ENCODE peak calls at places on chromosomes 2 and 18, in ten cellular contexts. H, M, U, D, N, Z, L, Q, G and K are unnamed samples.

GRCh38 chr2:133791191-133791590 is 222.9 kb upstream of the NCKAP5 start:
- DNase-seq in Z (no peak), D (no peak), H (no peak), N (no peak), G (no peak), U (no peak), L (no peak), M (peak; percentile 34), Q (no peak), K (no peak)

GRCh38 chr2:130759906-130760753 is 4.8 kb downstream of the AMER3 start:
- DNase-seq in H (peak; percentile 49), D (no peak), G (no peak), M (no peak), U (no peak), Z (no peak), L (no peak), Q (no peak), N (peak; percentile 25), K (no peak)

GRCh38 chr2:179239194-179239593 is 25.4 kb downstream of the SESTD1 start:
- DNase-seq in U (no peak), H (no peak), L (peak; percentile 32), D (no peak), Z (no peak), G (no peak), Q (no peak), N (no peak), M (no peak), K (peak; percentile 54)

GRCh38 chr2:240478346-240479110 is 43.1 kb downstream of the GPC1 start:
- DNase-seq in G (no peak), M (no peak), Q (no peak), H (no peak), Z (no peak), D (no peak), N (no peak), U (peak; percentile 2), L (no peak), K (no peak)

GRCh38 chr18:13379930-13380665 is 161.5 kb downstream of the LDLRAD4 start:
- DNase-seq in L (no peak), Z (no peak), N (no peak), G (no peak), U (no peak), Q (no peak), D (no peak), H (peak; percentile 55), M (no peak), K (no peak)

GRCh38 chr2:134679740-134680139 is 39.1 kb downstream of the TMEM163 start:
- DNase-seq in N (no peak), D (no peak), M (no peak), H (no peak), Q (no peak), Z (no peak), G (no peak), L (peak; percentile 66), U (no peak), K (peak; percentile 73)

GRCh38 chr18:76410660-76411417 is 84.2 kb downstream of the ZNF516 start:
- DNase-seq in D (no peak), Z (no peak), L (no peak), H (no peak), N (no peak), U (no peak), M (no peak), Q (no peak), G (no peak), K (no peak)

GRCh38 chr18:43484710-43485109 is 207.4 kb upstream of the SYT4 start:
- DNase-seq in M (no peak), U (no peak), D (no peak), N (no peak), Z (no peak), H (no peak), G (no peak), L (no peak), Q (no peak), K (no peak)

GRCh38 chr2:160940271-160940670 is 220.0 kb upstream of the TANK start:
- DNase-seq in M (no peak), L (no peak), Q (no peak), U (no peak), G (no peak), D (no peak), Z (no peak), H (no peak), N (no peak), K (no peak)

GRCh38 chr18:79321625-79322024 is 74.1 kb upstream of the NFATC1 start:
- DNase-seq in H (no peak), M (peak; percentile 38), U (no peak), Q (no peak), G (no peak), L (no peak), D (no peak), N (no peak), Z (no peak), K (no peak)

GRCh38 chr2:36277146-36277808 is 78.3 kb upstream of the CRIM1 start:
- DNase-seq in D (no peak), G (no peak), L (no peak), M (peak; percentile 67), Q (no peak), N (peak; percentile 79), Z (no peak), H (no peak), U (no peak), K (no peak)

DNA sequence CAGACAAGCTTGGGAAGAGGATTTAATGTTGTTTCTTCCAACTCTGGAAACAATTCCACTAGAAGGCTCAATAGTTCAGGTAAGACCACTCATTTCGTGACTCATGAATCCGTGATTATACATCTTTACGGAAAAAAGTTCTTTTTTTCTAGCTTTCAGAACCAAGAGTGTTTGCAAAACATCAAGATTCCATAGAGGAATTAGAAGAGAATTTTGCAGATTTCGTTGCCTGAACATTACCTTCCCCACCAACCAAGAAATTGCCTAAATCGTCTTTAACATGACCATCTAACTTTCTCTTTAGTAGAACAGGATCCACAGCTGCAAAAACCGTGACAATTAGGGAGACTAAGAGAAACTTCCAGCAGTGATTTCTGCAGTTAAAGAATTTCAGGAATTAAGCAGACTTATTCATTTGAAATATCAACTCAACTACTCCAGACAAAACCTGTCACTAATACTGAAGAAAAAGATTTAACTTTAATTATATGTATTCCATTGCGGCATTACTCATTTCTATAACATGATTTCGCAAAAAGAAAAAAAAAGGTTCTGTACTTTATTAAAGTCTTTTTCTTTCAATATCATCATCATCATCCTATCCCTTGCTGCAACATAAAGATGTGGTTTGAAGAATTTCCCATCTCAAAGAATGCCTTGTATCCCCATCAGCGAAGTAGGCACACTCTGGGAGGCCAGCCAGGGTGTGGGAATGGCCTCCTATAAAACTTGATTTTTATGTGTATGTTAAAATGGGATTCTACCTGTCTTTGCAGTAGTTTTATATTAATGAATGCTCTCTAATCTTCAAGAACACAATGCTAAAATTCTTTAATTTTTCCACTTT is 1.9 kb upstream of the NAB1 start:
- DNase-seq in H (no peak), M (no peak), Z (no peak), G (no peak), D (no peak), Q (no peak), L (no peak), U (no peak), N (no peak), K (no peak)
- H3K4me3 ChIP-seq in H (peak overlapping the region; percentile 90), M (peak overlapping the region; percentile 19), Z (no peak overlapping the region), G (peak overlapping the region; percentile 82), D (peak overlapping the region; percentile 85), Q (no peak overlapping the region), L (no peak overlapping the region), U (no peak overlapping the region), N (no peak overlapping the region), K (no peak overlapping the region)

GRCh38 chr2:109170645-109171044 is 41.6 kb downstream of the SH3RF3 start:
- DNase-seq in H (no peak), Q (no peak), U (no peak), N (no peak), M (no peak), Z (no peak), L (peak; percentile 21), G (no peak), D (no peak), K (no peak)
- H3K4me3 ChIP-seq in H (no peak overlapping the region), Q (no peak overlapping the region), U (no peak overlapping the region), N (no peak overlapping the region), M (no peak overlapping the region), Z (no peak overlapping the region), L (no peak overlapping the region), G (no peak overlapping the region), D (no peak overlapping the region), K (no peak overlapping the region)

GRCh38 chr2:108612153-108612513 is 77.9 kb downstream of the LIMS1 start:
- DNase-seq in Q (no peak), Z (no peak), U (no peak), D (no peak), L (peak; percentile 33), N (no peak), H (no peak), M (peak; percentile 66), G (no peak), K (no peak)

GRCh38 chr2:108613261-108614042 is 79.2 kb downstream of the LIMS1 start:
- DNase-seq in G (no peak), D (no peak), L (no peak), N (no peak), U (peak; percentile 32), H (no peak), M (no peak), Q (no peak), Z (no peak), K (no peak)

GRCh38 chr2:108611021-108611420 is 76.8 kb downstream of the LIMS1 start:
- DNase-seq in N (no peak), D (no peak), Z (no peak), H (no peak), G (no peak), L (no peak), Q (no peak), U (no peak), M (no peak), K (no peak)

GRCh38 chr2:108614043-108614435 is 79.8 kb downstream of the LIMS1 start:
- DNase-seq in H (no peak), Z (no peak), U (no peak), L (no peak), G (no peak), M (no peak), N (no peak), Q (no peak), D (no peak), K (no peak)

DNA sequence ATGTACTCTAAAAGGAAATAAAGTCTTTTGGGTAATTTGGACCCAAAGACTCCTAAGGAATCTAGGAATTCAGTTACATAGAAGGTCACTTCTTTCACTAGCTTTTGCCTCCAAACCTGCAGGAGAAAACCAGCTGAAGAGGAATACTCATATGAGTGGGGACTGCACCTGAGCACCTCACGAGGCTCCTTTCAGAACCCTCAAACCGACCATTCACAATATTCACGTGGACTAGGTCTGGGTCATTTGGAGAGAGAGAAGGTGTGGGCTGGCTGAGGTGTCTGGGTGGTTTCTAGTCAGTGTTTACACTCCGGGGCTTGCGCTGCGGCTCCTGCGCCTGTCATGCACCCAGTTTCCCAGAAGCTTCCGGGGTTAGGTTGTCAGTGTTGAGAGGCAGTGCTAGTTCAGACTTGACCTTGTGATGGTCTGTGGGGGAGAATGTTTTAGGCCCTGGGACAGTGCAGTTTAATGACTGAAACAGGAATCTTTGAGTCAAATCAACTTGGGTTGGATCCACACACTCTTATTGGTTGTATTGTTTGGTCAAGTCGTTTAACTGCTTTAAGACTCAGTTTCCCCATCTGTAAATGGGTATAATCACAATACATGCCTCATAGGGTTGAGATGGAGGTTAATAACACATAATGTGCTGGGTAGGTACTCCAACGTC is 78.4 kb downstream of the LIMS1 start:
- DNase-seq in N (no peak), L (no peak), G (no peak), M (no peak), Z (no peak), Q (peak; percentile 38), U (no peak), H (no peak), D (no peak), K (no peak)
- H3K4me3 ChIP-seq in N (no peak overlapping the region), L (peak overlapping the region; percentile 22), G (no peak overlapping the region), M (no peak overlapping the region), Z (no peak overlapping the region), Q (peak overlapping the region; percentile 4), U (no peak overlapping the region), H (no peak overlapping the region), D (no peak overlapping the region), K (no peak overlapping the region)

GRCh38 chr18:9446839-9447238 is 28.5 kb upstream of the RALBP1 start:
- DNase-seq in N (no peak), M (no peak), H (no peak), Q (no peak), G (no peak), Z (no peak), U (no peak), L (no peak), D (no peak), K (no peak)
- H3K4me3 ChIP-seq in N (no peak overlapping the region), M (no peak overlapping the region), H (no peak overlapping the region), Q (no peak overlapping the region), G (no peak overlapping the region), Z (no peak overlapping the region), U (no peak overlapping the region), L (no peak overlapping the region), D (no peak overlapping the region), K (no peak overlapping the region)